ENCODE peak calls at places on chromosomes 3 and 15, in nine cellular contexts. I is progenitor cell of endocrine pancreas, K is MCF 10A, R is A549, M is cardiac fibroblast, F is GM12865, P is GM12878, E is HFF-Myc, T is bronchial epithelial cell. B is an unnamed sample.

GRCh38 chr3:128794067-128794768 is 68.2 kb downstream of the RAB7A start:
- DNase-seq in F (peak; percentile 45), E (no peak), K (peak; percentile 89), M (peak; percentile 60), R (peak; percentile 10), T (peak; percentile 99), P (no peak), I (no peak), B (peak; percentile 80)

GRCh38 chr3:11530153-11530721 is 113.5 kb downstream of the VGLL4 start:
- DNase-seq in M (peak; percentile 95), K (peak; percentile 90), P (no peak), F (no peak), R (peak; percentile 35), T (peak; percentile 98), E (no peak), I (no peak), B (peak; percentile 98)

GRCh38 chr3:37129871-37130270 is 44.5 kb downstream of the LRRFIP2 start:
- DNase-seq in F (peak; percentile 45), I (no peak), P (no peak), K (peak; percentile 53), M (no peak), E (peak; percentile 31), T (peak; percentile 93), R (no peak), B (peak; percentile 24)

GRCh38 chr3:34365766-34366165 is 567.3 kb downstream of the PDCD6IP start:
- DNase-seq in I (no peak), K (no peak), P (no peak), F (no peak), M (no peak), R (no peak), E (no peak), T (no peak), B (no peak)

GRCh38 chr3:22836131-22836530 is 367.0 kb upstream of the UBE2E2 start:
- DNase-seq in K (no peak), E (no peak), M (no peak), F (no peak), R (peak; percentile 4), T (no peak), P (no peak), I (no peak), B (no peak)

GRCh38 chr3:45055032-45055410 is 28.9 kb downstream of the CLEC3B start:
- DNase-seq in M (peak; percentile 76), K (peak; percentile 79), R (no peak), I (no peak), T (peak; percentile 68), P (no peak), F (no peak), E (peak; percentile 61), B (no peak)

GRCh38 chr3:184290331-184290730 is 8.7 kb upstream of the PSMD2 start:
- DNase-seq in T (no peak), R (no peak), M (no peak), F (no peak), P (no peak), I (no peak), E (no peak), K (no peak), B (no peak)

GRCh38 chr15:23565395-23566069 is at the start of gene MKRN3:
- DNase-seq in R (peak; percentile 89), M (peak; percentile 19), T (no peak), K (no peak), P (no peak), I (no peak), F (no peak), E (peak; percentile 64), B (peak; percentile 4)

GRCh38 chr3:24496529-24497482 is 2.2 kb upstream of the THRB start:
- DNase-seq in M (peak; percentile 93), K (peak; percentile 55), P (no peak), E (peak; percentile 41), I (peak; percentile 49), T (no peak), R (peak; percentile 80), F (peak; percentile 40), B (no peak)

GRCh38 chr15:65385868-65386253 is 8.1 kb upstream of the IGDCC3 start:
- DNase-seq in T (no peak), R (no peak), F (no peak), K (no peak), M (peak; percentile 86), E (no peak), P (no peak), I (no peak), B (no peak)

GRCh38 chr3:44065311-44065710 is 176.4 kb upstream of the TOPAZ1 start:
- DNase-seq in K (peak; percentile 96), M (peak; percentile 24), P (no peak), F (no peak), T (peak; percentile 62), I (no peak), R (peak; percentile 21), E (no peak), B (no peak)

GRCh38 chr3:13507791-13508339 is 27.8 kb downstream of the HDAC11 start:
- DNase-seq in P (no peak), M (peak; percentile 29), K (peak; percentile 46), E (no peak), T (no peak), I (no peak), F (no peak), R (no peak), B (no peak)

GRCh38 chr3:8113649-8114048 is 388.0 kb upstream of the LMCD1 start:
- DNase-seq in T (no peak), R (no peak), E (no peak), F (no peak), P (no peak), I (no peak), M (no peak), K (no peak), B (no peak)

GRCh38 chr15:51982013-51982769 is 10.6 kb upstream of the LEO1 start:
- DNase-seq in F (peak; percentile 89), R (peak; percentile 89), M (peak; percentile 92), E (peak; percentile 67), T (peak; percentile 82), K (peak; percentile 78), P (peak; percentile 92), I (no peak), B (no peak)

GRCh38 chr15:31276596-31277298 is 49.9 kb upstream of the KLF13 start:
- DNase-seq in K (no peak), P (no peak), T (no peak), I (no peak), F (no peak), R (no peak), E (no peak), M (no peak), B (no peak)

GRCh38 chr15:44662478-44663409 is 718 bp downstream of the SPG11 start:
- DNase-seq in E (no peak), I (peak; percentile 45), F (peak; percentile 94), T (peak; percentile 58), R (peak; percentile 63), K (peak; percentile 73), M (peak; percentile 68), P (peak; percentile 61), B (no peak)

GRCh38 chr15:68220967-68221366 is 8.6 kb downstream of the CLN6 start:
- DNase-seq in R (no peak), P (no peak), K (no peak), E (no peak), F (no peak), T (no peak), M (no peak), I (no peak), B (no peak)

GRCh38 chr3:181859518-181859917 is 147.8 kb downstream of the SOX2 start:
- DNase-seq in F (no peak), I (no peak), R (no peak), K (no peak), E (no peak), P (no peak), T (no peak), M (no peak), B (no peak)

GRCh38 chr3:181860243-181860642 is 148.5 kb downstream of the SOX2 start:
- DNase-seq in K (no peak), P (no peak), I (no peak), E (no peak), M (no peak), F (no peak), T (no peak), R (no peak), B (no peak)

GRCh38 chr3:181862502-181862901 is 150.8 kb downstream of the SOX2 start:
- DNase-seq in E (no peak), P (no peak), F (no peak), K (no peak), T (no peak), M (no peak), R (no peak), I (no peak), B (no peak)
- TF ChIP-seq CTCF in E (no peak), P (no peak), F (no peak), K (no peak), T (no peak), M (no peak), R (no peak), I (no peak), B (no peak)

GRCh38 chr3:94234177-94234788 is 171.4 kb downstream of the NSUN3 start:
- DNase-seq in I (no peak), E (peak; percentile 4), T (peak; percentile 47), M (peak; percentile 43), K (peak; percentile 55), P (no peak), F (peak; percentile 36), R (peak; percentile 60), B (peak; percentile 5)
- TF ChIP-seq CTCF in I (peak; percentile 75), E (peak; percentile 55), T (peak; percentile 66), M (peak; percentile 70), K (peak; percentile 45), P (peak; percentile 53), F (peak; percentile 46), R (peak; percentile 59), B (peak; percentile 69)

GRCh38 chr15:82103500-82103899 is 57.7 kb upstream of the MEX3B start:
- DNase-seq in P (no peak), R (no peak), K (no peak), F (no peak), E (no peak), I (no peak), M (no peak), T (no peak), B (no peak)
- TF ChIP-seq CTCF in P (peak; percentile 8), R (peak; percentile 28), K (peak; percentile 35), F (no peak), E (no peak), I (no peak), M (peak; percentile 20), T (no peak), B (peak; percentile 28)

GRCh38 chr15:99427210-99427609 is 138.6 kb upstream of the MEF2A start:
- DNase-seq in E (no peak), T (no peak), P (no peak), K (no peak), I (no peak), M (no peak), F (no peak), R (no peak), B (no peak)

GRCh38 chr15:99424978-99425665 is 140.7 kb upstream of the MEF2A start:
- DNase-seq in P (no peak), I (no peak), E (peak; percentile 52), R (no peak), M (peak; percentile 96), K (peak; percentile 90), F (peak; percentile 61), T (peak; percentile 82), B (peak; percentile 16)

GRCh38 chr15:99424131-99424571 is 141.6 kb upstream of the MEF2A start:
- DNase-seq in F (no peak), P (no peak), I (no peak), M (no peak), R (no peak), T (no peak), E (no peak), K (no peak), B (no peak)

GRCh38 chr15:99426431-99427105 is 139.2 kb upstream of the MEF2A start:
- DNase-seq in E (no peak), R (no peak), F (no peak), P (no peak), M (no peak), I (no peak), K (no peak), T (no peak), B (no peak)

GRCh38 chr15:99425666-99426301 is 140.0 kb upstream of the MEF2A start:
- DNase-seq in K (peak; percentile 55), M (peak; percentile 63), F (no peak), E (no peak), R (peak; percentile 24), T (no peak), P (no peak), I (no peak), B (no peak)
- TF ChIP-seq CTCF in K (no peak), M (peak; percentile 11), F (no peak), E (no peak), R (no peak), T (peak; percentile 60), P (no peak), I (no peak), B (peak; percentile 14)

B was measured in AG04449.